ENCODE peak calls at places on chromosomes 5 and 9, in ten cellular contexts. Z, W, T, E, I, M, U, Q, L and D are unnamed samples.
A peak's percentile ranks its signal among the peaks of the same experiment; 100 is the strongest.

GRCh38 chr5:65121880-65122436 is 353.2 kb downstream of the CWC27 start:
- DNase-seq in Z (no peak), W (peak; percentile 61), T (no peak), E (no peak), I (peak; percentile 100), M (no peak), U (no peak), Q (no peak), L (peak; percentile 65), D (peak; percentile 87)

GRCh38 chr9:30697958-30698357 is 1686.5 kb upstream of the ACO1 start:
- DNase-seq in Z (no peak), W (no peak), T (no peak), E (no peak), I (no peak), M (no peak), U (no peak), Q (no peak), L (peak; percentile 76), D (no peak)

GRCh38 chr9:27497883-27498553 is 26.1 kb upstream of the IFNK start:
- DNase-seq in Z (no peak), W (no peak), T (peak; percentile 60), E (no peak), I (no peak), M (no peak), U (no peak), Q (no peak), L (no peak), D (no peak)

GRCh38 chr9:124894741-124895170 is 32.8 kb downstream of the ARPC5L start:
- DNase-seq in Z (peak; percentile 36), W (no peak), T (no peak), E (no peak), I (peak; percentile 64), M (peak; percentile 71), U (no peak), Q (no peak), L (peak; percentile 60), D (peak; percentile 79)

GRCh38 chr5:119943148-119943547 is 313.8 kb downstream of the FAM170A start:
- DNase-seq in Z (no peak), W (peak; percentile 2), T (no peak), E (no peak), I (peak; percentile 47), M (no peak), U (no peak), Q (no peak), L (peak; percentile 17), D (peak; percentile 69)

GRCh38 chr5:56786346-56786745 is 29.0 kb upstream of the MAP3K1 start:
- DNase-seq in Z (no peak), W (no peak), T (no peak), E (no peak), I (no peak), M (no peak), U (no peak), Q (no peak), L (no peak), D (no peak)

GRCh38 chr5:42993516-42994284 is 46.4 kb downstream of the ANXA2R start:
- DNase-seq in Z (no peak), W (no peak), T (no peak), E (no peak), I (peak; percentile 87), M (peak; percentile 72), U (no peak), Q (no peak), L (peak; percentile 67), D (peak; percentile 89)

GRCh38 chr5:122515709-122516431 is 203.8 kb downstream of the SNCAIP start:
- DNase-seq in Z (peak; percentile 86), W (peak; percentile 14), T (no peak), E (no peak), I (peak; percentile 81), M (peak; percentile 58), U (no peak), Q (peak; percentile 69), L (peak; percentile 77), D (peak; percentile 92)

GRCh38 chr9:101737165-101737704 is 1.2 kb downstream of the GRIN3A start:
- DNase-seq in Z (no peak), W (no peak), T (no peak), E (no peak), I (no peak), M (no peak), U (no peak), Q (no peak), L (no peak), D (no peak)

GRCh38 chr9:18473551-18474279 is at the start of gene ADAMTSL1:
- DNase-seq in Z (peak; percentile 82), W (no peak), T (peak; percentile 49), E (no peak), I (peak; percentile 89), M (no peak), U (peak; percentile 24), Q (no peak), L (peak; percentile 17), D (peak; percentile 71)

GRCh38 chr5:133754575-133755169 is 142.3 kb upstream of the FSTL4 start:
- DNase-seq in Z (peak; percentile 60), W (no peak), T (no peak), E (no peak), I (peak; percentile 35), M (peak; percentile 51), U (no peak), Q (no peak), L (peak; percentile 44), D (peak; percentile 66)

GRCh38 chr9:97284798-97285197 is 22.7 kb upstream of the CCDC180 start:
- DNase-seq in Z (no peak), W (no peak), T (no peak), E (no peak), I (no peak), M (no peak), U (no peak), Q (no peak), L (no peak), D (no peak)

GRCh38 chr5:128844354-128844923 is 120.8 kb upstream of the SLC27A6 start:
- DNase-seq in Z (peak; percentile 56), W (no peak), T (no peak), E (no peak), I (peak; percentile 40), M (no peak), U (no peak), Q (no peak), L (peak; percentile 39), D (peak; percentile 63)

GRCh38 chr5:102715405-102715804 is 39.7 kb upstream of the PAM start:
- DNase-seq in Z (no peak), W (peak; percentile 73), T (no peak), E (no peak), I (peak; percentile 96), M (no peak), U (no peak), Q (no peak), L (peak; percentile 78), D (peak; percentile 96)

GRCh38 chr5:131671994-131672655 is 37.1 kb upstream of the RAPGEF6 start:
- DNase-seq in Z (peak; percentile 69), W (peak; percentile 92), T (no peak), E (no peak), I (peak; percentile 97), M (no peak), U (no peak), Q (no peak), L (no peak), D (peak; percentile 96)

DNA sequence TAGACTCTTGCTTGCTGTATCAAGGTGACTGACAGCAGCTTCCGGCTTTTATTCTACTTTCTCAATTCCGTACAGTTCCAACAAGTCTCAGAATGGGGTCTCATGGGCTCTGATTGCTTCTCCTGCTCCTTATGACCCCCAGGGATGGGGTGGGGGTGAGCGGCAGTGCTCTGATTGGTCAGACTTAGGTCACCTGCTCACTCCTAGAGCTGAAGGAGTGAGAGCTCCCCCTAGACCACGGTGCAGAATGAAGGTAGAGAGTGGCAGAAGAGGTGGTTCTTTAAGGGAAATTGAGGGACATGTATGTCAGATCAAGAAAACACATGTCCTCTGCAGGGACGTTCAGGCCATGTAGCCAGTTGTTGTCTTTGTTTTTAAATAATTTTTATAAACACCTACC is 115.2 kb downstream of the C9orf152 start:
- DNase-seq in Z (no peak), W (no peak), T (no peak), E (no peak), I (no peak), M (no peak), U (no peak), Q (no peak), L (no peak), D (no peak)
- TF ChIP-seq CTCF in Z (no peak), W (no peak), T (no peak), E (no peak), I (no peak), M (no peak), U (no peak), Q (no peak), L (no peak), D (no peak)

GRCh38 chr9:21968331-21969010 is 25.7 kb downstream of the CDKN2A start:
- DNase-seq in Z (peak; percentile 53), W (no peak), T (no peak), E (no peak), I (no peak), M (no peak), U (no peak), Q (no peak), L (peak; percentile 45), D (no peak)

GRCh38 chr9:21966140-21966851 is 27.9 kb downstream of the CDKN2A start:
- DNase-seq in Z (no peak), W (no peak), T (no peak), E (no peak), I (no peak), M (no peak), U (no peak), Q (no peak), L (no peak), D (no peak)

GRCh38 chr9:21967707-21968106 is 26.5 kb downstream of the CDKN2A start:
- DNase-seq in Z (no peak), W (no peak), T (no peak), E (no peak), I (no peak), M (no peak), U (no peak), Q (no peak), L (no peak), D (no peak)

GRCh38 chr9:21965401-21965951 is 28.7 kb downstream of the CDKN2A start:
- DNase-seq in Z (peak; percentile 79), W (no peak), T (no peak), E (no peak), I (peak; percentile 77), M (peak; percentile 42), U (no peak), Q (no peak), L (peak; percentile 74), D (peak; percentile 91)

GRCh38 chr9:21967169-21967568 is 27.0 kb downstream of the CDKN2A start:
- DNase-seq in Z (no peak), W (no peak), T (no peak), E (no peak), I (no peak), M (no peak), U (no peak), Q (no peak), L (no peak), D (no peak)
- H3K4me3 ChIP-seq in Z (no peak overlapping the region), W (no peak overlapping the region), T (no peak overlapping the region), E (no peak overlapping the region), I (no peak overlapping the region), M (no peak overlapping the region), U (no peak overlapping the region), Q (no peak overlapping the region), L (no peak overlapping the region), D (no peak overlapping the region)

GRCh38 chr5:177496111-177497010 is 1.0 kb downstream of the PDLIM7 start:
- DNase-seq in Z (peak; percentile 96), W (no peak), T (no peak), E (peak; percentile 81), I (peak; percentile 92), M (peak; percentile 46), U (peak; percentile 69), Q (peak; percentile 96), L (peak; percentile 86), D (peak; percentile 97)
- TF ChIP-seq CTCF in Z (peak; percentile 39), W (peak; percentile 52), T (no peak), E (peak; percentile 17), I (peak; percentile 23), M (peak; percentile 12), U (peak; percentile 26), Q (peak; percentile 13), L (peak; percentile 58), D (peak; percentile 60)

GRCh38 chr5:124468671-124469411 is 277.6 kb downstream of the ZNF608 start:
- DNase-seq in Z (no peak), W (no peak), T (no peak), E (no peak), I (no peak), M (no peak), U (no peak), Q (no peak), L (no peak), D (no peak)
- H3K4me3 ChIP-seq in Z (no peak overlapping the region), W (no peak overlapping the region), T (no peak overlapping the region), E (no peak overlapping the region), I (no peak overlapping the region), M (no peak overlapping the region), U (no peak overlapping the region), Q (no peak overlapping the region), L (no peak overlapping the region), D (no peak overlapping the region)